ENCODE peak calls at places on chromosomes 2 and 18, in nine cellular contexts. M is fibroblast of mammary gland, Y is thoracic aorta, R is upper lobe of right lung, K is left lung, S is fibroblast of the aortic adventitia, J is mucosa of descending colon, E is cardiac muscle cell, T is tibial nerve. I is an unnamed sample.

GRCh38 chr18:46070683-46071614 is 1.1 kb downstream of the PSTPIP2 start:
- DNase-seq in Y (no peak), T (no peak), S (no peak), E (no peak), R (no peak), K (no peak), M (no peak), J (no peak), I (no peak)

GRCh38 chr2:66445781-66446177 is 10.9 kb downstream of the MEIS1 start:
- DNase-seq in J (no peak), M (peak), Y (no peak), T (no peak), S (peak), E (peak), K (no peak), R (no peak), I (no peak)

GRCh38 chr2:178208817-178209216 is 14.5 kb downstream of the OSBPL6 start:
- DNase-seq in J (peak), K (no peak), Y (no peak), E (peak), R (no peak), M (peak), S (peak), T (no peak), I (no peak)

GRCh38 chr18:33697498-33697897 is 119.5 kb downstream of the ASXL3 start:
- DNase-seq in S (no peak), T (no peak), E (no peak), M (no peak), K (no peak), R (no peak), Y (no peak), J (no peak), I (no peak)

GRCh38 chr2:201855356-201855755 is 49.0 kb downstream of the CDK15 start:
- DNase-seq in J (no peak), S (no peak), Y (no peak), M (peak), E (no peak), R (no peak), T (no peak), K (no peak), I (no peak)

GRCh38 chr18:73288813-73289212 is 421.0 kb upstream of the NETO1 start:
- DNase-seq in R (no peak), S (no peak), J (no peak), M (no peak), K (no peak), Y (no peak), E (no peak), T (no peak), I (no peak)

GRCh38 chr2:206670531-206671319 is 28.4 kb downstream of the FAM237A start:
- DNase-seq in K (no peak), M (no peak), J (no peak), Y (no peak), R (no peak), S (no peak), E (no peak), T (no peak), I (no peak)

GRCh38 chr18:41324020-41324791 is 630.8 kb upstream of the PIK3C3 start:
- DNase-seq in M (no peak), J (no peak), E (no peak), K (no peak), R (no peak), S (no peak), T (no peak), Y (no peak), I (no peak)

GRCh38 chr2:59025157-59025757 is 784.1 kb upstream of the FANCL start:
- DNase-seq in M (peak), T (no peak), J (peak), R (peak), E (peak), K (peak), Y (no peak), S (peak), I (no peak)

GRCh38 chr18:34401775-34402174 is 177.1 kb upstream of the NOL4 start:
- DNase-seq in T (no peak), E (no peak), R (no peak), K (no peak), S (no peak), Y (no peak), M (no peak), J (no peak), I (no peak)

GRCh38 chr18:59659486-59660187 is 37.6 kb downstream of the CCBE1 start:
- DNase-seq in T (no peak), K (no peak), S (no peak), J (no peak), R (no peak), M (no peak), Y (no peak), E (no peak), I (no peak)

GRCh38 chr18:60894254-60894945 is 438.8 kb upstream of the CDH20 start:
- DNase-seq in T (no peak), Y (no peak), R (no peak), M (no peak), J (no peak), E (no peak), S (peak), K (no peak), I (no peak)

GRCh38 chr2:184945824-184946223 is 347.5 kb downstream of the ZNF804A start:
- DNase-seq in J (no peak), K (no peak), S (no peak), R (no peak), E (no peak), Y (no peak), M (no peak), T (no peak), I (no peak)

GRCh38 chr2:65545818-65546217 is 113.4 kb upstream of the SPRED2 start:
- DNase-seq in S (peak), M (peak), T (no peak), R (no peak), K (no peak), E (no peak), J (no peak), Y (no peak), I (peak)

GRCh38 chr2:177628817-177629216 is 236.2 kb downstream of the AGPS start:
- DNase-seq in R (no peak), S (no peak), K (no peak), J (no peak), T (no peak), E (no peak), Y (no peak), M (no peak), I (no peak)

GRCh38 chr2:188207554-188207953 is 84.1 kb upstream of the GULP1 start:
- DNase-seq in J (no peak), R (no peak), K (no peak), Y (no peak), T (no peak), S (no peak), M (no peak), E (no peak), I (no peak)

DNA sequence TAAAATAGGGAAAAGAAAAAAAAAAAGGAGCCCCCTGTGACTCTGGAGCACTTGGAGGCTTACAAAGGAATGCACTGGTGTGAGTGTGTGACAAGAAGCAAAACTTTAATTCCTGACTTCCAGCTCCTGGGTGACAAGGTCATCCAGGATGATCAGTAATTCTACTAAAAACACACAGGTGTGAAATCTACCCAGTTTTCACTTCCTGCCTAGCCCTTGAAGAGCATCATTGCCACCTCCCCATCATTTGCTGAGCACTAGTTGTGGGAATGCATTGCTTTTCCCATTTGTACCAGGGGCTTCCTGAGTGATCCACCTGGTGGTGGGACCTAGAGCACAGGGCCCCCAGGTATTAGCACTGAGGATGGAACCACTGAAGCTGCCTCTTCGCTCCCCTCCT is 139.7 kb upstream of the RIOK3 start:
- DNase-seq in E (no peak), Y (no peak), R (no peak), T (no peak), M (no peak), K (no peak), J (no peak), S (no peak), I (no peak)
- TF ChIP-seq CTCF in E (no peak), Y (no peak), R (no peak), T (no peak), M (no peak), K (no peak), J (no peak), S (no peak), I (no peak)

GRCh38 chr2:11577101-11577883 is 43.4 kb downstream of the GREB1 start:
- DNase-seq in M (no peak), S (no peak), J (no peak), E (no peak), Y (no peak), R (no peak), T (no peak), K (no peak), I (no peak)
- H3K4me3 ChIP-seq in M (no peak), S (no peak), J (no peak), E (no peak), Y (no peak), R (no peak), T (no peak), K (no peak), I (no peak)

GRCh38 chr2:168935810-168936581 is 34.9 kb downstream of the G6PC2 start:
- DNase-seq in Y (no peak), S (no peak), J (no peak), M (peak), K (no peak), R (no peak), E (no peak), T (no peak), I (peak)
- TF ChIP-seq CTCF in Y (no peak), S (no peak), J (no peak), M (no peak), K (no peak), R (no peak), E (no peak), T (no peak), I (no peak)

DNA sequence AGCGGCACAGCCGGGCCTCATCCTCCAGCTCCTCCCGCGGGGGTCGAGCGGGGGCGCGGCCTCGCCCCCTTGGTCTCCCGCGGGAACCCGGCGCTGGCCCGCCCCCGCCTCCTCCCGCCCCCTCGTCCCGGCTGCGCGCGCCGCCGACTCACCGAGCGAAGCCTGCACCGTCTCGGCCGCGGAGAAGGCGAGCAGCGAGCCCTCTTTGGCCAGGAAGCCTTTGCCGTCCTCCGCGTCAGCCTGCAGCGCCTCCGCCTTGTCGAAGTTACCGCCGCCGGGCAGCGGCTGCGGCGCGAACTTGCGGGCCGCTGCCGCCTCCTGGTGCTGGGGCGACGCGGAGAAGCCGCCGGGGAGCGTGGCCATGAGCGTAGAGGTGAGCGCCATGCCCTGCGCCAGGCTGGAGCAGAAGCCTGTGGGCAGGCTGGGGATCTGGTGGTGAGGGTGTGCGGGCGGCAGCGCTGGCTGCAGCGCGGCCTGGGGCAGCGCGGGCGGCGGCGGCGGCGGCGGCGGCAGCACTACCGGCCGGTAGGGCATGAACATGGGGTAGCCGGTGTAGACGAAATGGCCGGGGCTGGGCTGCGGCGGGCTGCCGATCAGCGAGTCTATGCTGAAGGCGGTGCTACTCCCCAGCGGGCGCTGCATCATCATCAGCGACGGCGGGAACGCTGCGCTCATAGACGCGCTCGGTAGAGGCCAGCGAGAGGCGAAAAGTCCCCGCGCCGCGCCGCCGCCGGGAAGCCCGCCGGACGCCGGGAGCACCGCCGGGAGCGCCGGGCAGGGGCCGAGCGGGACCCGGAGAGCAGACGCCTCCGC is 683 bp downstream of the GBX2 start:
- DNase-seq in Y (no peak), J (no peak), T (no peak), E (peak), R (peak), S (no peak), M (peak), K (no peak), I (no peak)
- H3K4me3 ChIP-seq in Y (peak), J (no peak), T (peak), E (peak), R (peak), S (peak), M (no peak), K (peak), I (peak)

DNA sequence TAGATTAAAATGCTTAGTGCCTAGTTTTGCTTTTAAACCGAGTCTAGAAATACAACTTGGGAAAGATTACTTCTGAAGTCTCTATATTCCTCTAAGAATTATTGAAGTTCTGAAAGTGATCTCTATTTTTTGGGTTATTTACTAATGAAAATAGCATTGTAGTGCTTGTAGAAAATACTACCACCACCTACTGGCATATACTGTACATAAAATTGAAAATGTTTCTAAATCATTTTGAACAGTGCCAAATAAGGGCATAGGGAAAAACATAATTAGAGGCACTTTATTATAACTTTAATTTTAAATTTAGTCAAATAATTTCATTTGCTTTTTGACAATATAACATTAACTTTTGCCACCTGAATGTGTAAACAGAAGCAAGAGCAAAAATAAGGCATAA is 1399.6 kb upstream of the ZEB2 start:
- DNase-seq in R (no peak), J (no peak), T (no peak), E (no peak), K (no peak), M (peak), Y (no peak), S (peak), I (no peak)
- TF ChIP-seq CTCF in R (no peak), J (no peak), T (peak), E (peak), K (no peak), M (peak), Y (no peak), S (peak), I (no peak)

GRCh38 chr18:5895300-5895885 is at the start of gene TMEM200C:
- DNase-seq in Y (no peak), S (no peak), E (peak), T (no peak), M (no peak), J (no peak), K (peak), R (peak), I (no peak)
- H3K4me3 ChIP-seq in Y (peak), S (peak), E (peak), T (peak), M (no peak), J (no peak), K (peak), R (peak), I (peak)

GRCh38 chr2:215397632-215398341 is 38.1 kb downstream of the FN1 start:
- DNase-seq in J (no peak), S (peak), K (no peak), M (no peak), R (no peak), E (peak), T (no peak), Y (no peak), I (no peak)
- TF ChIP-seq CTCF in J (no peak), S (peak), K (no peak), M (peak), R (peak), E (peak), T (no peak), Y (no peak), I (no peak)

DNA sequence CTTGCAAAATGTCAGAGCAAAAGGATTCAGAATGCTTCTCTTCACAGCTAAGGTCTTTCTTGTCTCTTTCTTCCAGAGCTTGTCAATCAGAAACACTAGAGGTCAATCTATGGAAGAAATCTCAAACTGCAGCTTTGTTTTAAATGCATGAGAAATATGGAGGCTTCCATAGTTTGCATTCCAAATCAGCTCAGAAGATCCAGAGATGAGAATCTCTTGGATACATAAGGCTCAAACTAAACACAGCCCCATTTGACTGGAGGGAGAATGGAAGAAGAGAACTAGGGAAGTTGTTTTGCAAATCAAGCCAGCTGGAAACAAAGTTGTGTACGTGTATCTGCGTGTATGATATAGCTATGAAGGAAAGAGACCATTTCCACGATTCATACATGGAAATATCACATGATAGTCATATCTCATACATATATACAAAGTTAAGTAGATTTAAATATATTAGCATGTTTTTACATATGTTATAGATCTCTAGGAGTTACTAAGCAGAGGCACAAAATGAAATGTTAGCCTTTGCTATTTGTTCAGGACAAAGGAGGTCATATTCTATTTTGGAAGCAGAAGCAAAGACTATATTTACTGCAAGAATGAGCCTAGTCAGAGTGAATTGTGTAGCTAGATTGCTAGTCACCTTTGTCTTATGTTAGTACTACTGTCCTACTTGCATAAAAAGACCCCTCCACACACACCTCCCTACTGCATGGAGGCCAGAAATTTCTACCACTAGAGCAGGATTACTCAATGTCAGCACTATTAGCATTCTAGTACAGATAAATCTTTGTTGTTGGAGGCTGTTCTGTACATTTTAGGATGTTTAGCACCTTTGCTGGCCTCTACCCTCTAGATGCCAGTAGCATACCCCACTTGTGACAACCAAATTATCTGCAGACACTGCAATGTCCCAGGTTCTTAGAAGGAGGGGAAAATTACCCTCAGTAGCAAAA is 303.6 kb upstream of the CHAC2 start:
- DNase-seq in Y (no peak), S (no peak), K (no peak), T (no peak), E (no peak), M (no peak), J (no peak), R (no peak), I (no peak)
- H3K4me3 ChIP-seq in Y (no peak), S (no peak), K (no peak), T (no peak), E (no peak), M (no peak), J (no peak), R (no peak), I (no peak)

GRCh38 chr2:37324536-37324785 is 172 bp downstream of the PRKD3 start:
- DNase-seq in M (peak), E (peak), K (peak), T (peak), Y (peak), S (peak), J (peak), R (peak), I (no peak)
- TF ChIP-seq CTCF in M (no peak), E (no peak), K (no peak), T (peak), Y (peak), S (no peak), J (no peak), R (no peak), I (no peak)

GRCh38 chr2:173355132-173355865 is 627 bp downstream of the CDCA7 start:
- DNase-seq in J (peak), S (peak), E (peak), T (no peak), Y (no peak), M (peak), R (peak), K (peak), I (no peak)
- H3K4me3 ChIP-seq in J (peak), S (peak), E (peak), T (peak), Y (peak), M (peak), R (peak), K (peak), I (peak)